ENCODE peak calls at places on chromosomes 3 and 15, in seven cellular contexts. M, J, Y, A, P, N and O are unnamed samples.

GRCh38 chr3:190701096-190701532 is 161.4 kb downstream of the GMNC start:
- DNase-seq in M (no peak), J (no peak), Y (peak; percentile 71), A (no peak), P (peak; percentile 43), N (peak; percentile 65), O (peak; percentile 28)

GRCh38 chr3:41301548-41301947 is 102.2 kb downstream of the CTNNB1 start:
- DNase-seq in M (no peak), J (no peak), Y (no peak), A (no peak), P (no peak), N (no peak), O (no peak)

GRCh38 chr3:16122155-16122554 is 52.3 kb upstream of the GALNT15 start:
- DNase-seq in M (no peak), J (no peak), Y (no peak), A (no peak), P (no peak), N (no peak), O (no peak)

GRCh38 chr15:75928680-75929608 is 25.3 kb downstream of the FBXO22 start:
- DNase-seq in M (peak; percentile 64), J (no peak), Y (peak; percentile 87), A (no peak), P (no peak), N (peak; percentile 26), O (peak; percentile 13)

GRCh38 chr3:149016669-149017541 is 25.6 kb downstream of the GYG1 start:
- DNase-seq in M (no peak), J (no peak), Y (no peak), A (no peak), P (no peak), N (no peak), O (no peak)

GRCh38 chr3:195411831-195412230 is 31.0 kb downstream of the ACAP2 start:
- DNase-seq in M (no peak), J (no peak), Y (no peak), A (no peak), P (no peak), N (no peak), O (no peak)

GRCh38 chr3:122977645-122978466 is 49.7 kb downstream of the SEMA5B start:
- DNase-seq in M (peak; percentile 74), J (no peak), Y (peak; percentile 83), A (peak; percentile 52), P (peak; percentile 89), N (no peak), O (no peak)

GRCh38 chr15:67148196-67148701 is 82.8 kb downstream of the SMAD3 start:
- DNase-seq in M (no peak), J (no peak), Y (no peak), A (no peak), P (no peak), N (no peak), O (no peak)

GRCh38 chr3:186352369-186352768 is 9.7 kb downstream of the DGKG start:
- DNase-seq in M (no peak), J (no peak), Y (no peak), A (no peak), P (no peak), N (no peak), O (no peak)

GRCh38 chr3:136835817-136836510 is 17.0 kb downstream of the SLC35G2 start:
- DNase-seq in M (no peak), J (no peak), Y (no peak), A (no peak), P (no peak), N (no peak), O (no peak)

GRCh38 chr3:129257609-129258008 is 8.2 kb downstream of the COPG1 start:
- DNase-seq in M (no peak), J (no peak), Y (no peak), A (no peak), P (no peak), N (no peak), O (no peak)
- H3K36me3 ChIP-seq in M (peaks cover 84% of the 10 kb centered on the region), J (peaks cover 20% of the 10 kb centered on the region), Y (peaks cover 89% of the 10 kb centered on the region), A (peaks cover 94% of the 10 kb centered on the region), P (peaks cover 35% of the 10 kb centered on the region), N (peaks cover 100% of the 10 kb centered on the region), O (peaks cover 83% of the 10 kb centered on the region)

DNA sequence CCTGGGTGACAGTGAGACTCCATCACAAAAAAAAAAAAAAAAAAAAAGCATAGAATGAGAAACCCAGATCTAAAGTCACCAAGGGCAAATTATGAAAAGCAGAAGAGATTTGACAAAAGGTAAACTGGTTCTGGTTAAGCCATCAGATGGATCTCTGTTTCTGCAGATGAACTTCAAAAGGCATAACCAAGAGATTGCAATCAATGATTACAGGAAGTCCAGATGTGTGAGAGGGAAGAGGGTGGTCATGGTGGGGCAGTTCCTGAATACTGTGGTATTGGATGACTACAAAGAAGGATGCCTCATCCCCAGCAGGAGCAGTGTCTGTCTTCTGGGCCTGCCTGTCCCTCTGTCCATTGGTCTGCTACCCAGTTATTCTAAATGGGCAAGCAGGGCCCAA is 3.8 kb downstream of the P4HTM start:
- DNase-seq in M (no peak), J (no peak), Y (peak; percentile 26), A (no peak), P (no peak), N (no peak), O (no peak)
- H3K4me3 ChIP-seq in M (no peak overlapping the region), J (no peak overlapping the region), Y (no peak overlapping the region), A (no peak overlapping the region), P (no peak overlapping the region), N (no peak overlapping the region), O (no peak overlapping the region)

GRCh38 chr15:77476999-77477398 is 56.3 kb downstream of the HMG20A start:
- DNase-seq in M (no peak), J (no peak), Y (no peak), A (no peak), P (no peak), N (no peak), O (no peak)
- H3K36me3 ChIP-seq in M (peaks cover 17% of the 10 kb centered on the region), J (peaks cover 3% of the 10 kb centered on the region), Y (peaks cover 68% of the 10 kb centered on the region), A (peaks cover 39% of the 10 kb centered on the region), P (peaks cover 13% of the 10 kb centered on the region), N (peaks cover 69% of the 10 kb centered on the region), O (peaks cover 25% of the 10 kb centered on the region)

GRCh38 chr15:92462771-92463170 is 69.1 kb downstream of the ST8SIA2 start:
- DNase-seq in M (no peak), J (no peak), Y (no peak), A (no peak), P (no peak), N (no peak), O (no peak)

GRCh38 chr15:92467245-92467644 is 73.6 kb downstream of the ST8SIA2 start:
- DNase-seq in M (no peak), J (no peak), Y (peak; percentile 18), A (no peak), P (no peak), N (no peak), O (no peak)

GRCh38 chr15:92463352-92463751 is 69.7 kb downstream of the ST8SIA2 start:
- DNase-seq in M (no peak), J (no peak), Y (peak; percentile 32), A (no peak), P (no peak), N (no peak), O (no peak)

GRCh38 chr15:92466834-92467233 is 73.2 kb downstream of the ST8SIA2 start:
- DNase-seq in M (no peak), J (no peak), Y (peak; percentile 29), A (no peak), P (no peak), N (no peak), O (no peak)

DNA sequence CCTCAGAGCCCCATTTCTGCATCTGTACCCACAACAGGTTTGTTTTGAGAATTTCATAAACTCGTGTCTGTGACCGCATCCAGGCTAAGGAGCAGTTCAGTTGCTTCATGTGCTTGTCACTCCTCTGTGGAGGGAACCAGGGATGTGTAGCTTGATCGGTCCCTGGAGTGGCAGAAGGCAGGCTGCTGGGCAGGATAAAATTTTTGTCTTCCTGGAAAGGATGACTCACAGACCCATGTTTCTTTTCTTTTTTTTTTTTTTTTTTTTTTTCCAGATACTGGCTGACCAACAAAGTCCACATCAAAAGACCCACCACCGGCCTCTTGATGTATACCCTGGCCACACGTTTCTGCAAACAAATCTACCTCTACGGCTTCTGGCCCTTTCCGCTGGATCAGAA is 70.1 kb downstream of the ST8SIA2 start:
- DNase-seq in M (no peak), J (no peak), Y (no peak), A (no peak), P (no peak), N (no peak), O (no peak)
- H3K4me3 ChIP-seq in M (no peak overlapping the region), J (no peak overlapping the region), Y (no peak overlapping the region), A (no peak overlapping the region), P (no peak overlapping the region), N (no peak overlapping the region), O (no peak overlapping the region)

DNA sequence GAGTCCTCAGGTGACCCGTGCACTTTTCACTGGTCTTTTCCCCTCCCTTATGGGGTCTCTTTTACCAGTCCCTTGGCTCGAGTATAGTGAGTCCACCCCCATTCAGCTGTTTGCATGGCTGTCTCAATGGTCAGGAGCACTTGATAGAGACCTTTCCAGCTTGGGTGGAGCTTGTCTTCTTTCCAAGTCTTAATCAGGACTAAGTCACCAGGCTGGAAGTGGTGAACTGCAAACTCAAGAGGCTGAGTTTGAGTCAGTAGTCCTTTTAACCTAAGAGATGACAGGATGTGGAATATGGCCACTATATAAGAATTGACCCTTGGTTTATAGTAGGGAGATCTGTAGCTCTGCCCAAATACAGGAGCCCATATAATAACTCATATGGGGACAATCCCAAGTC is 279.7 kb downstream of the PYDC2 start:
- DNase-seq in M (no peak), J (no peak), Y (no peak), A (no peak), P (no peak), N (no peak), O (no peak)
- H3K36me3 ChIP-seq in M (no peaks in the 10 kb centered on the region), J (no peaks in the 10 kb centered on the region), Y (no peaks in the 10 kb centered on the region), A (no peaks in the 10 kb centered on the region), P (no peaks in the 10 kb centered on the region), N (no peaks in the 10 kb centered on the region), O (no peaks in the 10 kb centered on the region)

GRCh38 chr3:97823503-97824004 is 1.7 kb downstream of the CRYBG3 start:
- DNase-seq in M (no peak), J (peak; percentile 69), Y (no peak), A (peak; percentile 28), P (peak; percentile 44), N (no peak), O (no peak)
- H3K4me3 ChIP-seq in M (peak overlapping the region; percentile 75), J (peak overlapping the region; percentile 88), Y (peak overlapping the region; percentile 90), A (peak overlapping the region; percentile 77), P (peak overlapping the region; percentile 81), N (peak overlapping the region; percentile 78), O (peak overlapping the region; percentile 71)